ENCODE peak calls at places on chromosomes 2 and 18, in six cellular contexts. Y is upper lobe of right lung; L is fibroblast of the aortic adventitia; G is cardiac muscle cell; Q is CD8-positive, alpha-beta T cell; Z is GM23248. R is an unnamed sample.

GRCh38 chr2:109510136-109511028 is 103.4 kb downstream of the SEPTIN10 start:
- DNase-seq in Y (peak), Q (peak), G (peak), Z (peak), L (peak), R (peak)

GRCh38 chr18:5546660-5547059 is 2.9 kb upstream of the EPB41L3 start:
- DNase-seq in G (peak), Q (no peak), L (peak), Z (peak), Y (no peak), R (peak)

GRCh38 chr2:27212626-27213471 is 781 bp upstream of the SLC5A6 start:
- DNase-seq in L (peak), Z (peak), Q (peak), Y (no peak), G (peak), R (no peak)

GRCh38 chr2:128413718-128414341 is 95.2 kb upstream of the HS6ST1 start:
- DNase-seq in Y (peak), G (no peak), L (no peak), Z (no peak), Q (no peak), R (peak)

GRCh38 chr18:3547891-3548615 is 98.1 kb downstream of the TGIF1 start:
- DNase-seq in L (no peak), Z (peak), Q (no peak), G (no peak), Y (no peak), R (no peak)

GRCh38 chr2:232652505-232652851 is 19.1 kb downstream of the EFHD1 start:
- DNase-seq in G (no peak), Z (peak), L (no peak), Y (no peak), Q (no peak), R (no peak)

GRCh38 chr2:59032469-59032868 is 791.3 kb upstream of the FANCL start:
- DNase-seq in L (no peak), Y (no peak), G (no peak), Q (no peak), Z (no peak), R (no peak)

GRCh38 chr18:12236141-12236540 is 18.0 kb upstream of the CIDEA start:
- DNase-seq in Y (no peak), L (no peak), Z (no peak), G (no peak), Q (no peak), R (no peak)

GRCh38 chr2:67217398-67217797 is 179.7 kb upstream of the ETAA1 start:
- DNase-seq in Z (no peak), G (no peak), Y (no peak), Q (no peak), L (no peak), R (no peak)

GRCh38 chr18:8029731-8030130 is 462.6 kb downstream of the PTPRM start:
- DNase-seq in Q (no peak), L (no peak), Y (no peak), Z (no peak), G (no peak), R (no peak)

GRCh38 chr2:196208915-196209314 is 37.5 kb upstream of the STK17B start:
- DNase-seq in G (no peak), Z (no peak), L (no peak), Q (no peak), Y (no peak), R (no peak)

GRCh38 chr2:76464310-76464709 is 753.6 kb upstream of the GCFC2 start:
- DNase-seq in Y (no peak), Q (no peak), L (no peak), G (no peak), Z (no peak), R (no peak)

GRCh38 chr18:45467307-45467706 is 148.0 kb upstream of the SLC14A2 start:
- DNase-seq in G (no peak), Y (no peak), Z (no peak), L (no peak), Q (no peak), R (no peak)